ENCODE peak calls at places on chromosome 5, in five cellular contexts. G is foreskin fibroblast, R is fibroblast of lung, E is T-helper 9 cell, I is left cardiac atrium. V is an unnamed sample.

GRCh38 chr5:174310243-174310642 is 264.7 kb downstream of the NSG2 start:
- DNase-seq in G (no peak), R (no peak), E (no peak), I (no peak), V (peak)

GRCh38 chr5:51392689-51393199 is 9.5 kb downstream of the ISL1 start:
- DNase-seq in G (no peak), R (no peak), E (no peak), I (no peak), V (no peak)

GRCh38 chr5:9562101-9562500 is 16.2 kb upstream of the SEMA5A start:
- DNase-seq in G (no peak), R (peak), E (no peak), I (no peak), V (no peak)

GRCh38 chr5:109951758-109952157 is 262.0 kb downstream of the MAN2A1 start:
- DNase-seq in G (no peak), R (no peak), E (no peak), I (no peak), V (no peak)

GRCh38 chr5:137220523-137220927 is 278.6 kb downstream of the SPOCK1 start:
- DNase-seq in G (peak), R (peak), E (no peak), I (no peak), V (no peak)

GRCh38 chr5:176578391-176578808 is 29.3 kb downstream of the CDHR2 start:
- DNase-seq in G (no peak), R (peak), E (peak), I (no peak), V (no peak)

GRCh38 chr5:57824047-57824446 is 341.4 kb upstream of the ACTBL2 start:
- DNase-seq in G (peak), R (peak), E (no peak), I (no peak), V (no peak)

GRCh38 chr5:145752534-145752933 is 82.6 kb downstream of the PRELID2 start:
- DNase-seq in G (peak), R (peak), E (no peak), I (no peak), V (no peak)

GRCh38 chr5:69001605-69002004 is 92.2 kb upstream of the SLC30A5 start:
- DNase-seq in G (no peak), R (no peak), E (no peak), I (no peak), V (no peak)

GRCh38 chr5:161372682-161373344 is 173.7 kb downstream of the GABRB2 start:
- DNase-seq in G (no peak), R (no peak), E (no peak), I (no peak), V (no peak)